ENCODE peak calls at places on chromosomes 4 and X, in five cellular contexts. B is naive thymus-derived CD4-positive, alpha-beta T cell; Z is ELF-1; K is NCI-H2171 treated with DMSO at 0.1 percent for 48 hours; X is ascending aorta. U is an unnamed sample.

GRCh38 chrX:38561951-38562719 is 793 bp downstream of the TSPAN7 start:
- DNase-seq in K (peak; percentile 72), X (no peak), B (peak; percentile 15), Z (peak; percentile 39), U (peak; percentile 45)

GRCh38 chr4:87239821-87240220 is 19.4 kb upstream of the KLHL8 start:
- DNase-seq in K (no peak), Z (no peak), X (no peak), B (no peak), U (no peak)

GRCh38 chr4:57131849-57132745 is 21.9 kb upstream of the IGFBP7 start:
- DNase-seq in Z (peak; percentile 75), K (peak; percentile 10), B (no peak), X (no peak), U (peak; percentile 14)

GRCh38 chrX:76279007-76279406 is 106.1 kb downstream of the PBDC1 start:
- DNase-seq in K (peak; percentile 45), X (no peak), B (peak; percentile 46), Z (peak; percentile 82), U (peak; percentile 46)

GRCh38 chr4:40316333-40316781 is 18.8 kb upstream of the CHRNA9 start:
- DNase-seq in K (no peak), X (no peak), Z (no peak), B (peak; percentile 76), U (no peak)

GRCh38 chr4:150098214-150098613 is 20.0 kb downstream of the DCLK2 start:
- DNase-seq in K (no peak), B (no peak), Z (no peak), X (no peak), U (no peak)

GRCh38 chr4:37073226-37073840 is 171.2 kb upstream of the NWD2 start:
- DNase-seq in X (no peak), Z (no peak), B (no peak), K (no peak), U (no peak)

GRCh38 chr4:20313237-20314030 is 61.7 kb downstream of the SLIT2 start:
- DNase-seq in K (no peak), B (no peak), Z (peak; percentile 80), X (no peak), U (peak; percentile 36)

GRCh38 chrX:9285342-9285771 is 179.5 kb upstream of the TBL1X start:
- DNase-seq in X (no peak), B (no peak), K (no peak), Z (no peak), U (no peak)

GRCh38 chr4:157978680-157979361 is 194.0 kb downstream of the GASK1B start:
- DNase-seq in X (no peak), K (peak; percentile 73), Z (peak; percentile 62), B (peak; percentile 28), U (peak; percentile 24)

GRCh38 chrX:12988797-12989196 is 13.9 kb downstream of the TMSB4X start:
- DNase-seq in X (no peak), Z (no peak), K (no peak), B (no peak), U (no peak)

GRCh38 chrX:115023139-115023538 is 5.7 kb upstream of the IL13RA2 start:
- DNase-seq in B (no peak), K (no peak), X (no peak), Z (no peak), U (no peak)

GRCh38 chr4:89305712-89306437 is 1.7 kb downstream of the GPRIN3 start:
- DNase-seq in K (peak; percentile 17), Z (no peak), X (no peak), B (no peak), U (no peak)

GRCh38 chrX:133468081-133468480 is 52.8 kb upstream of the GPC4 start:
- DNase-seq in B (no peak), Z (no peak), X (no peak), K (no peak), U (no peak)

GRCh38 chrX:15908891-15909290 is 54.3 kb upstream of the AP1S2 start:
- DNase-seq in K (no peak), Z (no peak), X (no peak), B (no peak), U (no peak)

GRCh38 chr4:184664445-184665210 is 15.1 kb downstream of the PRIMPOL start:
- DNase-seq in B (no peak), X (no peak), Z (peak; percentile 44), K (no peak), U (peak; percentile 75)

GRCh38 chr4:123350191-123350544 is 46.4 kb upstream of the SPRY1 start:
- DNase-seq in X (no peak), K (no peak), B (no peak), Z (peak; percentile 71), U (peak; percentile 67)

GRCh38 chrX:48649109-48649508 is 34.5 kb upstream of the WAS start:
- DNase-seq in Z (no peak), B (no peak), K (no peak), X (no peak), U (no peak)

GRCh38 chr4:20252656-20253271 is 1.1 kb downstream of the SLIT2 start:
- DNase-seq in X (no peak), K (peak; percentile 15), Z (peak; percentile 75), B (no peak), U (peak; percentile 62)

GRCh38 chrX:68433155-68433980 is at the start of gene OPHN1:
- DNase-seq in Z (peak; percentile 95), X (peak; percentile 8), K (peak; percentile 66), B (no peak), U (peak; percentile 80)

GRCh38 chr4:140098481-140099132 is 55.4 kb downstream of the MAML3 start:
- DNase-seq in B (no peak), Z (no peak), X (no peak), K (no peak), U (no peak)